ENCODE peak calls at places on chromosomes 4 and X, in ten cellular contexts. One of them, this sample, is unnamed.
A peak's percentile ranks its signal among the peaks of the same experiment; 100 is the strongest.

GRCh38 chr4:48109413-48110263 is 24.4 kb downstream of the TXK start:
- DNase-seq in NCI-H1417: peak; percentile 48
- DNase-seq in transverse colon: no peak
- DNase-seq in foreskin melanocyte: peak; percentile 20
- DNase-seq in HS-5: peak; percentile 29
- DNase-seq in left kidney: peak; percentile 80
- DNase-seq in lung microvascular endothelial cell: peak; percentile 51
- DNase-seq in stimulated activated CD4-positive, alpha-beta T cell treated with anti-CD3 and anti-CD28 coated beads, Interleukin-1b, Interleukin-23, amount 100 ng/mL, for 48 hours: no peak
- DNase-seq in OCI-M1: peak; percentile 76
- DNase-seq in activated T-helper 9 cell treated with anti-CD3 and anti-CD28 coated beads, Interleukin-2, amount 50 U/mL, for 16 hours: no peak
- DNase-seq in this sample: peak; percentile 53

GRCh38 chr4:6487466-6487865 is 15.1 kb upstream of the PPP2R2C start:
- DNase-seq in NCI-H1417: no peak
- DNase-seq in transverse colon: no peak
- DNase-seq in foreskin melanocyte: no peak
- DNase-seq in HS-5: no peak
- DNase-seq in left kidney: no peak
- DNase-seq in lung microvascular endothelial cell: no peak
- DNase-seq in stimulated activated CD4-positive, alpha-beta T cell treated with anti-CD3 and anti-CD28 coated beads, Interleukin-1b, Interleukin-23, amount 100 ng/mL, for 48 hours: no peak
- DNase-seq in OCI-M1: no peak
- DNase-seq in activated T-helper 9 cell treated with anti-CD3 and anti-CD28 coated beads, Interleukin-2, amount 50 U/mL, for 16 hours: no peak
- DNase-seq in this sample: no peak

GRCh38 chr4:134327274-134328122 is 125.9 kb upstream of the PABPC4L start:
- DNase-seq in NCI-H1417: no peak
- DNase-seq in transverse colon: no peak
- DNase-seq in foreskin melanocyte: no peak
- DNase-seq in HS-5: no peak
- DNase-seq in left kidney: no peak
- DNase-seq in lung microvascular endothelial cell: no peak
- DNase-seq in stimulated activated CD4-positive, alpha-beta T cell treated with anti-CD3 and anti-CD28 coated beads, Interleukin-1b, Interleukin-23, amount 100 ng/mL, for 48 hours: no peak
- DNase-seq in OCI-M1: no peak
- DNase-seq in activated T-helper 9 cell treated with anti-CD3 and anti-CD28 coated beads, Interleukin-2, amount 50 U/mL, for 16 hours: no peak
- DNase-seq in this sample: no peak

GRCh38 chr4:68892861-68893260 is 58.7 kb downstream of the UGT2A3 start:
- DNase-seq in NCI-H1417: no peak
- DNase-seq in transverse colon: no peak
- DNase-seq in foreskin melanocyte: no peak
- DNase-seq in HS-5: no peak
- DNase-seq in left kidney: no peak
- DNase-seq in lung microvascular endothelial cell: no peak
- DNase-seq in stimulated activated CD4-positive, alpha-beta T cell treated with anti-CD3 and anti-CD28 coated beads, Interleukin-1b, Interleukin-23, amount 100 ng/mL, for 48 hours: no peak
- DNase-seq in OCI-M1: peak; percentile 7
- DNase-seq in activated T-helper 9 cell treated with anti-CD3 and anti-CD28 coated beads, Interleukin-2, amount 50 U/mL, for 16 hours: no peak
- DNase-seq in this sample: no peak

GRCh38 chr4:53100801-53101581 is 238.9 kb downstream of the RASL11B start:
- DNase-seq in NCI-H1417: no peak
- DNase-seq in transverse colon: no peak
- DNase-seq in foreskin melanocyte: peak; percentile 14
- DNase-seq in HS-5: peak; percentile 51
- DNase-seq in left kidney: no peak
- DNase-seq in lung microvascular endothelial cell: peak; percentile 78
- DNase-seq in stimulated activated CD4-positive, alpha-beta T cell treated with anti-CD3 and anti-CD28 coated beads, Interleukin-1b, Interleukin-23, amount 100 ng/mL, for 48 hours: no peak
- DNase-seq in OCI-M1: no peak
- DNase-seq in activated T-helper 9 cell treated with anti-CD3 and anti-CD28 coated beads, Interleukin-2, amount 50 U/mL, for 16 hours: no peak
- DNase-seq in this sample: no peak

GRCh38 chrX:13164611-13165010 is 120.2 kb upstream of the FAM9C start:
- DNase-seq in NCI-H1417: no peak
- DNase-seq in transverse colon: no peak
- DNase-seq in foreskin melanocyte: no peak
- DNase-seq in HS-5: no peak
- DNase-seq in left kidney: peak; percentile 30
- DNase-seq in lung microvascular endothelial cell: no peak
- DNase-seq in stimulated activated CD4-positive, alpha-beta T cell treated with anti-CD3 and anti-CD28 coated beads, Interleukin-1b, Interleukin-23, amount 100 ng/mL, for 48 hours: no peak
- DNase-seq in OCI-M1: no peak
- DNase-seq in activated T-helper 9 cell treated with anti-CD3 and anti-CD28 coated beads, Interleukin-2, amount 50 U/mL, for 16 hours: no peak
- DNase-seq in this sample: peak; percentile 0

GRCh38 chrX:105098812-105099211 is 121.7 kb downstream of the TEX13A start:
- DNase-seq in NCI-H1417: no peak
- DNase-seq in transverse colon: no peak
- DNase-seq in foreskin melanocyte: no peak
- DNase-seq in HS-5: no peak
- DNase-seq in left kidney: no peak
- DNase-seq in lung microvascular endothelial cell: no peak
- DNase-seq in stimulated activated CD4-positive, alpha-beta T cell treated with anti-CD3 and anti-CD28 coated beads, Interleukin-1b, Interleukin-23, amount 100 ng/mL, for 48 hours: no peak
- DNase-seq in OCI-M1: no peak
- DNase-seq in activated T-helper 9 cell treated with anti-CD3 and anti-CD28 coated beads, Interleukin-2, amount 50 U/mL, for 16 hours: no peak
- DNase-seq in this sample: no peak

GRCh38 chr4:5821665-5822358 is 71.1 kb downstream of the CRMP1 start:
- DNase-seq in NCI-H1417: no peak
- DNase-seq in transverse colon: no peak
- DNase-seq in foreskin melanocyte: no peak
- DNase-seq in HS-5: no peak
- DNase-seq in left kidney: no peak
- DNase-seq in lung microvascular endothelial cell: peak; percentile 20
- DNase-seq in stimulated activated CD4-positive, alpha-beta T cell treated with anti-CD3 and anti-CD28 coated beads, Interleukin-1b, Interleukin-23, amount 100 ng/mL, for 48 hours: no peak
- DNase-seq in OCI-M1: no peak
- DNase-seq in activated T-helper 9 cell treated with anti-CD3 and anti-CD28 coated beads, Interleukin-2, amount 50 U/mL, for 16 hours: no peak
- DNase-seq in this sample: no peak

GRCh38 chr4:74117024-74117534 is 18.1 kb upstream of the CXCL2 start:
- DNase-seq in NCI-H1417: no peak
- DNase-seq in transverse colon: peak; percentile 49
- DNase-seq in foreskin melanocyte: peak; percentile 86
- DNase-seq in HS-5: no peak
- DNase-seq in left kidney: peak; percentile 25
- DNase-seq in lung microvascular endothelial cell: peak; percentile 97
- DNase-seq in stimulated activated CD4-positive, alpha-beta T cell treated with anti-CD3 and anti-CD28 coated beads, Interleukin-1b, Interleukin-23, amount 100 ng/mL, for 48 hours: no peak
- DNase-seq in OCI-M1: no peak
- DNase-seq in activated T-helper 9 cell treated with anti-CD3 and anti-CD28 coated beads, Interleukin-2, amount 50 U/mL, for 16 hours: no peak
- DNase-seq in this sample: no peak

GRCh38 chr4:48668254-48669017 is 111.6 kb downstream of the FRYL start:
- DNase-seq in NCI-H1417: peak; percentile 37
- DNase-seq in transverse colon: no peak
- DNase-seq in foreskin melanocyte: no peak
- DNase-seq in HS-5: no peak
- DNase-seq in left kidney: no peak
- DNase-seq in lung microvascular endothelial cell: no peak
- DNase-seq in stimulated activated CD4-positive, alpha-beta T cell treated with anti-CD3 and anti-CD28 coated beads, Interleukin-1b, Interleukin-23, amount 100 ng/mL, for 48 hours: no peak
- DNase-seq in OCI-M1: no peak
- DNase-seq in activated T-helper 9 cell treated with anti-CD3 and anti-CD28 coated beads, Interleukin-2, amount 50 U/mL, for 16 hours: no peak
- DNase-seq in this sample: no peak

GRCh38 chrX:15956684-15957083 is 102.1 kb upstream of the AP1S2 start:
- DNase-seq in NCI-H1417: no peak
- DNase-seq in transverse colon: no peak
- DNase-seq in foreskin melanocyte: no peak
- DNase-seq in HS-5: no peak
- DNase-seq in left kidney: no peak
- DNase-seq in lung microvascular endothelial cell: no peak
- DNase-seq in stimulated activated CD4-positive, alpha-beta T cell treated with anti-CD3 and anti-CD28 coated beads, Interleukin-1b, Interleukin-23, amount 100 ng/mL, for 48 hours: no peak
- DNase-seq in OCI-M1: no peak
- DNase-seq in activated T-helper 9 cell treated with anti-CD3 and anti-CD28 coated beads, Interleukin-2, amount 50 U/mL, for 16 hours: no peak
- DNase-seq in this sample: no peak

GRCh38 chrX:6904178-6904577 is 243.3 kb upstream of the STS start:
- DNase-seq in NCI-H1417: no peak
- DNase-seq in transverse colon: no peak
- DNase-seq in foreskin melanocyte: no peak
- DNase-seq in HS-5: no peak
- DNase-seq in left kidney: no peak
- DNase-seq in lung microvascular endothelial cell: no peak
- DNase-seq in stimulated activated CD4-positive, alpha-beta T cell treated with anti-CD3 and anti-CD28 coated beads, Interleukin-1b, Interleukin-23, amount 100 ng/mL, for 48 hours: no peak
- DNase-seq in OCI-M1: no peak
- DNase-seq in activated T-helper 9 cell treated with anti-CD3 and anti-CD28 coated beads, Interleukin-2, amount 50 U/mL, for 16 hours: no peak
- DNase-seq in this sample: no peak

GRCh38 chr4:65670331-65671031 is at the start of gene EPHA5:
- DNase-seq in NCI-H1417: peak; percentile 73
- DNase-seq in transverse colon: no peak
- DNase-seq in foreskin melanocyte: peak; percentile 87
- DNase-seq in HS-5: peak; percentile 65
- DNase-seq in left kidney: peak; percentile 94
- DNase-seq in lung microvascular endothelial cell: peak; percentile 16
- DNase-seq in stimulated activated CD4-positive, alpha-beta T cell treated with anti-CD3 and anti-CD28 coated beads, Interleukin-1b, Interleukin-23, amount 100 ng/mL, for 48 hours: no peak
- DNase-seq in OCI-M1: peak; percentile 74
- DNase-seq in activated T-helper 9 cell treated with anti-CD3 and anti-CD28 coated beads, Interleukin-2, amount 50 U/mL, for 16 hours: no peak
- DNase-seq in this sample: peak; percentile 45

GRCh38 chrX:22063284-22063683 is 31.2 kb downstream of the PHEX start:
- DNase-seq in NCI-H1417: no peak
- DNase-seq in transverse colon: no peak
- DNase-seq in foreskin melanocyte: no peak
- DNase-seq in HS-5: no peak
- DNase-seq in left kidney: peak; percentile 78
- DNase-seq in lung microvascular endothelial cell: no peak
- DNase-seq in stimulated activated CD4-positive, alpha-beta T cell treated with anti-CD3 and anti-CD28 coated beads, Interleukin-1b, Interleukin-23, amount 100 ng/mL, for 48 hours: peak; percentile 24
- DNase-seq in OCI-M1: peak; percentile 60
- DNase-seq in activated T-helper 9 cell treated with anti-CD3 and anti-CD28 coated beads, Interleukin-2, amount 50 U/mL, for 16 hours: no peak
- DNase-seq in this sample: no peak

GRCh38 chr4:118351851-118352827 is 664 bp downstream of the PRSS12 start:
- DNase-seq in NCI-H1417: peak; percentile 27
- DNase-seq in transverse colon: peak; percentile 65
- DNase-seq in foreskin melanocyte: no peak
- DNase-seq in HS-5: no peak
- DNase-seq in left kidney: peak; percentile 66
- DNase-seq in lung microvascular endothelial cell: peak; percentile 60
- DNase-seq in stimulated activated CD4-positive, alpha-beta T cell treated with anti-CD3 and anti-CD28 coated beads, Interleukin-1b, Interleukin-23, amount 100 ng/mL, for 48 hours: peak; percentile 3
- DNase-seq in OCI-M1: no peak
- DNase-seq in activated T-helper 9 cell treated with anti-CD3 and anti-CD28 coated beads, Interleukin-2, amount 50 U/mL, for 16 hours: no peak
- DNase-seq in this sample: no peak

GRCh38 chrX:54978448-54978847 is 15.5 kb downstream of the PFKFB1 start:
- DNase-seq in NCI-H1417: no peak
- DNase-seq in transverse colon: no peak
- DNase-seq in foreskin melanocyte: no peak
- DNase-seq in HS-5: peak; percentile 0
- DNase-seq in left kidney: no peak
- DNase-seq in lung microvascular endothelial cell: no peak
- DNase-seq in stimulated activated CD4-positive, alpha-beta T cell treated with anti-CD3 and anti-CD28 coated beads, Interleukin-1b, Interleukin-23, amount 100 ng/mL, for 48 hours: no peak
- DNase-seq in OCI-M1: no peak
- DNase-seq in activated T-helper 9 cell treated with anti-CD3 and anti-CD28 coated beads, Interleukin-2, amount 50 U/mL, for 16 hours: no peak
- DNase-seq in this sample: no peak

GRCh38 chrX:110167952-110168451 is 149.9 kb downstream of the AMMECR1 start:
- DNase-seq in NCI-H1417: no peak
- DNase-seq in transverse colon: peak; percentile 22
- DNase-seq in foreskin melanocyte: peak; percentile 51
- DNase-seq in HS-5: no peak
- DNase-seq in left kidney: peak; percentile 22
- DNase-seq in lung microvascular endothelial cell: peak; percentile 41
- DNase-seq in stimulated activated CD4-positive, alpha-beta T cell treated with anti-CD3 and anti-CD28 coated beads, Interleukin-1b, Interleukin-23, amount 100 ng/mL, for 48 hours: peak; percentile 25
- DNase-seq in OCI-M1: peak; percentile 46
- DNase-seq in activated T-helper 9 cell treated with anti-CD3 and anti-CD28 coated beads, Interleukin-2, amount 50 U/mL, for 16 hours: peak; percentile 45
- DNase-seq in this sample: no peak

This sample was measured in NCI-H1436.